ENCODE peak calls at places on chromosome 2, in five cellular contexts. Z is NCI-H460, K is anterior cingulate cortex, W is psoas muscle, X is SK-N-MC. D is an unnamed sample.

GRCh38 chr2:48755473-48755872 is at the start of gene LHCGR:
- DNase-seq in Z (no peak), W (no peak), X (no peak), K (no peak), D (no peak)

GRCh38 chr2:165219491-165219890 is 15.6 kb upstream of the SCN3A start:
- DNase-seq in K (no peak), W (no peak), X (no peak), Z (no peak), D (no peak)

GRCh38 chr2:96689431-96689991 is 46.9 kb downstream of the FER1L5 start:
- DNase-seq in Z (no peak), W (no peak), K (no peak), X (no peak), D (no peak)

GRCh38 chr2:215418064-215418963 is 17.6 kb downstream of the FN1 start:
- DNase-seq in W (no peak), X (no peak), Z (no peak), K (no peak), D (no peak)

GRCh38 chr2:667332-668000 is 9.7 kb downstream of the TMEM18 start:
- DNase-seq in W (no peak), K (no peak), X (no peak), Z (peak), D (no peak)

GRCh38 chr2:184685999-184686841 is 87.9 kb downstream of the ZNF804A start:
- DNase-seq in K (no peak), Z (no peak), W (no peak), X (no peak), D (no peak)

GRCh38 chr2:168935810-168936581 is 34.9 kb downstream of the G6PC2 start:
- DNase-seq in X (no peak), W (no peak), Z (no peak), K (no peak), D (no peak)

GRCh38 chr2:218782529-218782845 is 540 bp downstream of the CYP27A1 start:
- DNase-seq in X (no peak), K (no peak), Z (no peak), W (no peak), D (no peak)

GRCh38 chr2:168596881-168597280 is 140.8 kb downstream of the CERS6 start:
- DNase-seq in X (no peak), W (no peak), Z (peak), K (no peak), D (no peak)

GRCh38 chr2:221377061-221377460 is 195.0 kb downstream of the EPHA4 start:
- DNase-seq in K (no peak), Z (no peak), W (no peak), X (peak), D (no peak)

GRCh38 chr2:74188018-74188601 is 9.4 kb upstream of the MOB1A start:
- DNase-seq in X (no peak), Z (no peak), K (no peak), W (peak), D (no peak)

GRCh38 chr2:72984172-72984671 is 66.9 kb downstream of the EMX1 start:
- DNase-seq in Z (no peak), K (no peak), X (no peak), W (peak), D (no peak)

GRCh38 chr2:200324362-200324761 is 17.9 kb downstream of the SPATS2L start:
- DNase-seq in W (no peak), K (no peak), Z (no peak), X (no peak), D (no peak)

GRCh38 chr2:213806125-213806726 is 522.0 kb downstream of the SPAG16 start:
- DNase-seq in W (no peak), X (peak), K (no peak), Z (peak), D (no peak)

D was measured in T-cell.